ENCODE peak calls at places on chromosomes 12 and 14, in four cellular contexts. W, F, Y and Q are unnamed samples.

GRCh38 chr12:30278401-30278800 is 417.3 kb downstream of the IPO8 start:
- DNase-seq in W (no peak), F (no peak), Y (no peak), Q (no peak)

GRCh38 chr12:27610380-27610779 is 85.9 kb upstream of the REP15 start:
- DNase-seq in W (no peak), F (no peak), Y (no peak), Q (no peak)

GRCh38 chr12:94712852-94713545 is 62.6 kb upstream of the TMCC3 start:
- DNase-seq in W (no peak), F (no peak), Y (no peak), Q (no peak)

GRCh38 chr14:61229475-61229888 is 51.7 kb downstream of the TMEM30B start:
- DNase-seq in W (no peak), F (peak), Y (no peak), Q (peak)

GRCh38 chr14:100294963-100295330 is 11.3 kb downstream of the SLC25A29 start:
- DNase-seq in W (no peak), F (no peak), Y (no peak), Q (no peak)

GRCh38 chr12:14216405-14217294 is 148.8 kb upstream of the ATF7IP start:
- DNase-seq in W (no peak), F (no peak), Y (no peak), Q (no peak)

GRCh38 chr12:51590347-51591019 is 550 bp upstream of the SCN8A start:
- DNase-seq in W (peak), F (peak), Y (no peak), Q (peak)

GRCh38 chr12:71183846-71184245 is 26.0 kb upstream of the TSPAN8 start:
- DNase-seq in W (no peak), F (no peak), Y (no peak), Q (no peak)

GRCh38 chr12:55830601-55831406 is 1.4 kb upstream of the DNAJC14 start:
- DNase-seq in W (peak), F (peak), Y (no peak), Q (peak)

GRCh38 chr12:30582943-30583342 is 112.7 kb downstream of the IPO8 start:
- DNase-seq in W (no peak), F (no peak), Y (no peak), Q (no peak)

GRCh38 chr14:95156153-95156764 is 1.1 kb downstream of the DICER1 start:
- DNase-seq in W (peak), F (peak), Y (no peak), Q (no peak)

GRCh38 chr12:14756331-14757143 is 46.7 kb downstream of the WBP11 start:
- DNase-seq in W (peak), F (peak), Y (no peak), Q (peak)

GRCh38 chr12:91959220-91959619 is 186.4 kb downstream of the BTG1 start:
- DNase-seq in W (no peak), F (no peak), Y (no peak), Q (no peak)

GRCh38 chr14:90319173-90319572 is 12.6 kb downstream of the NRDE2 start:
- DNase-seq in W (no peak), F (no peak), Y (no peak), Q (no peak)

GRCh38 chr14:64951724-64952123 is 9.2 kb upstream of the GPX2 start:
- DNase-seq in W (no peak), F (no peak), Y (no peak), Q (no peak)

GRCh38 chr14:96482986-96483385 is 19.2 kb upstream of the PAPOLA start:
- DNase-seq in W (no peak), F (no peak), Y (no peak), Q (no peak)

GRCh38 chr14:71668186-71668912 is 263.9 kb upstream of the RGS6 start:
- DNase-seq in W (no peak), F (no peak), Y (no peak), Q (no peak)

GRCh38 chr14:103858063-103858820 is 10.9 kb upstream of the PPP1R13B start:
- DNase-seq in W (no peak), F (no peak), Y (no peak), Q (no peak)

GRCh38 chr12:32988982-32989381 is 92.4 kb upstream of the PKP2 start:
- DNase-seq in W (no peak), F (no peak), Y (no peak), Q (no peak)
- TF ChIP-seq TARDBP in W (no peak), F (no peak), Y (no peak), Q (no peak)

DNA sequence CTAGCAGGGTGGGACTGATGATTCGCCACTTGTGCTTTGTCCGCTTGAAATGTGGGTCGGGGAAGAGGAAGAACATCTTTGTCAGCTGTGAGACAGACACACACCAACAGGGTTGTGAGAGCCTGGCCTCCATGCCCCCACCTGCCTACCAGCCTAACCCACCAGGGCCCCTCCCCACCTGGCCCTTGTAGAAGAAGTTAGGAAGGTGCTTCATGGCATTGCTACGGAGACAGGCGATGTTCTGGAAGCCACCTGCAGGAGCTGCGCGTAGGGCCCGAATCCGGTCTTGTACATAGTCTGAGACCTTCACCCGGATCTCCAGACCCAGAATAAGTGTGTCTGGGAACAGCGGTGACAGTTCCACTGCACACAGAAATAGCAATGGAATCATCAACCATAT is 2.3 kb downstream of the METTL1 start:
- DNase-seq in W (no peak), F (no peak), Y (no peak), Q (no peak)
- TF ChIP-seq TARDBP in W (no peak), F (no peak), Y (no peak), Q (no peak)

GRCh38 chr14:52067873-52068740 is 752 bp downstream of the NID2 start:
- DNase-seq in W (no peak), F (peak), Y (no peak), Q (no peak)

GRCh38 chr14:52071675-52072074 is 2.8 kb upstream of the NID2 start:
- DNase-seq in W (no peak), F (no peak), Y (no peak), Q (no peak)

GRCh38 chr14:52069617-52070431 is 965 bp upstream of the NID2 start:
- DNase-seq in W (no peak), F (peak), Y (no peak), Q (no peak)

GRCh38 chr14:52072266-52072780 is 3.5 kb upstream of the NID2 start:
- DNase-seq in W (no peak), F (no peak), Y (no peak), Q (no peak)

DNA sequence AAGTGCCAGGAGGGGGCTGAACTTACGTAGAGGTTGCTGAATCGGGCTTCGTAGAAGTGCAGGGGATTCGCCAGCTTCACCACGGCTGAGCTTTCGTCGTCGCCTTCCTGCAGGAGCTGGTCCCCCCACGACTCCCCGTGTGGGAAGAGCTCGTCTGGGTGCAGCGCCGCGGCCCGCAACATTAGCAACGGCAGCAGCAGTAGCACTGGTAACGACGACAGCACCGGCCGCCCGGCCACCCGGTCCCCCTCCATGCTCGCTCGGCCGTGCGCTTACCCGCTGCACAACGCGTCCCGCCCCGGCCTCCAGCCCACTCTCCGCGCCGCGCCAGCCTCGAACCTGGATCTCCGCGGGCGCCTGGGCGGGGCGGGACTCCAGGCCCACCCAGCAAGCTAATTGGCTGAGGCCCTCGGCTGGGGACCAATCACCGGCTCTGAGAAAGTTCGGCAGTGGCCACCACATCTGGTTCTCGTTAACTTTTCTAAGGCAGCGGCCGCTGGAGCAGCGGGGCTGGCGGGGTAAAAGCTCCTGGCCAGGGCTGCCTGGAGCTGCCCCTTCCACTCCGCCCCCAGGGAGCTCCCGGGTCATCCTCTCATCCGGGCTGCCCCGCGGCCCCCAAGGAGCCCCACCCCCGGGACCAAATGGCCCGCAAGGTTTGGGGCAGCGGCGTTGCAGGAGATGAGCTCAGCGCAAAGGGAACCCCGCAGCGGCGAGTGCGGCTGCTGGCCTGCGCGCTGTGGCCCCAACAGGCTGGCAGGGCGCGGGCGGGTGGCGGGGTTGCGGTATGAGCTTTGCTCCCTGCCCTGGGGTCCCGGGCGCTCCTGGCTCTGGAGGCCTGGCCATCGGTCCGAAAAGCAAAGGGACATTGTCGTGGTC is at the start of gene NID2:
- DNase-seq in W (peak), F (peak), Y (no peak), Q (peak)
- TF ChIP-seq TARDBP in W (no peak), F (no peak), Y (no peak), Q (no peak)

DNA sequence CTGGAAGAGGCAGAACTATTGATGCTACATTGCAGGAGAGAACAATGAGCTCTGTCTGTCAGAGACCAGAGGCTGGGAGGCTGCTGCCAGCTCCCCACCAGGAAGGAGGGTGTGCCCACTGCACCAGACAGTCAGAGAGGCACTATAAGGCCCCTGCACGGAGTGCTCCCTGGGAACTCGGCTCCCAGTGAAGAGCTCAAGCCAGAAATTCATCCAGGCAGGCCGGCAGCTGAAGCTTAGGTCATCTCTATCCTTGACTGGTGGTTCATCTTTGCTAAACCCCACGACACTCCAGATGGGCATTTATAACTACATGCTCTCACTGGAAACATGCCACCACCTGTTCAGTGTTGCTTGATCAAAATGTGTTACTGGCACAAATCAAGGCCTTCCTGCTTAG is 65.1 kb upstream of the GPATCH2L start:
- DNase-seq in W (no peak), F (no peak), Y (no peak), Q (no peak)
- TF ChIP-seq TARDBP in W (no peak), F (no peak), Y (no peak), Q (no peak)